ENCODE peak calls at places on chromosomes 4 and X, in six cellular contexts. G, R, P, H, Q and V are unnamed samples.

GRCh38 chr4:172042714-172043114 is 229.5 kb downstream of the GALNTL6 start:
- DNase-seq in G (no peak), R (peak; percentile 7), P (no peak), H (no peak), Q (peak; percentile 39), V (no peak)

GRCh38 chrX:19628006-19628575 is 112.8 kb upstream of the MAP3K15 start:
- DNase-seq in G (no peak), R (no peak), P (no peak), H (no peak), Q (no peak), V (no peak)

GRCh38 chr4:25253072-25253447 is 19.2 kb downstream of the PI4K2B start:
- DNase-seq in G (no peak), R (no peak), P (no peak), H (no peak), Q (no peak), V (no peak)

GRCh38 chrX:149074429-149074828 is 430.7 kb downstream of the IDS start:
- DNase-seq in G (no peak), R (no peak), P (no peak), H (peak; percentile 7), Q (no peak), V (no peak)

GRCh38 chr4:6200011-6200921 is at the start of gene JAKMIP1:
- DNase-seq in G (peak; percentile 98), R (peak; percentile 25), P (peak; percentile 95), H (no peak), Q (peak; percentile 84), V (peak; percentile 91)

GRCh38 chr4:21726255-21726815 is 222.2 kb downstream of the KCNIP4 start:
- DNase-seq in G (no peak), R (no peak), P (no peak), H (no peak), Q (no peak), V (no peak)

GRCh38 chr4:136864580-136865185 is 667.6 kb downstream of the PCDH18 start:
- DNase-seq in G (no peak), R (peak; percentile 32), P (peak; percentile 1), H (peak; percentile 24), Q (peak; percentile 57), V (no peak)

GRCh38 chr4:10454726-10455125 is 2.5 kb downstream of the ZNF518B start:
- DNase-seq in G (no peak), R (no peak), P (no peak), H (no peak), Q (peak; percentile 20), V (no peak)

GRCh38 chrX:21493226-21493850 is 119.1 kb downstream of the CNKSR2 start:
- DNase-seq in G (no peak), R (no peak), P (no peak), H (no peak), Q (no peak), V (no peak)

DNA sequence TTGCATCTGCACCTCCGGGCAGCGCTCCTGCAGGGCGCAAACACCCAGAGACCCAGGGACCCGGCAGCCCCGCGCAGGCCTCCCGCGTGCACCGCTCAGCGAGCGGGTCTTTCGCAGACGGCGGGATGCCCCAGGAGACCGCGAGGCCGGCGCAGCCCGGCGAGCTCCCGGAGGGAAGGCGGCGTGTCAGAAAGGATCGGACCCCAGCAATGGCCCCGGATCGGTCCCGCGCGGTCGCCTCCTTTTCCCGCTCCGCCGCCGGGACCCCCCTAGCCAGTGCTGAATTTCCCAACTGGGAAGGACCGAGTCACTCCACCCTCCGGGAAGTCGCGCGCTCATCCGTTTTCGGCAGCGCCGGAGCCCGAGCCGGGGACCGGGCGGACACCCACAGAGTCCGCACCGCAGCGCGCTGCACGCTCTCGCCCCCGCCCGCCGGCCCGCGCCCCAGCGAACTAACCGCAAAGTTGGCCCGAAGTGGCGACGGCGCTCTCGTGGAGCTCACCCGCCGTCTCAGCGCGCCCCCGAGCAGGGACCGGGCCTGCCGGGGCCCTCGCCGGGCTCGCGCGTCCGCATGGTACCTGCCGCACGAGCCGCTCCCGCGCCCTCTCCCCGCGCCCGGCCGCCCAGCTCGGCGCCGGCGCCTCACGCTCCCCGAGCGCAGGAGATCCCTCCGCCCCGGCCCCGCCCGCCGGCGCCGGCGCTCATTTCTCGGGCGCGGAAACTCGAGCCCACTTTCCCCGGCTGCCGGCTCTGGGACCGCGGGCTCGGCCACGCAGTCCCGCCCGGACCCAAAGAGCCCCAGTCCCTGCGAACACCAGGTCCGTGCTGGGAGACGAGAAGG is at the start of gene FAT1:
- DNase-seq in G (peak; percentile 77), R (peak; percentile 38), P (peak; percentile 15), H (no peak), Q (peak; percentile 82), V (no peak)
- TF ChIP-seq TAF1 in G (peak; percentile 22), R (peak; percentile 49), P (no peak), H (no peak), Q (peak; percentile 62), V (no peak)

GRCh38 chr4:574346-575161 is 1.5 kb downstream of the TMEM271 start:
- DNase-seq in G (peak; percentile 57), R (no peak), P (no peak), H (no peak), Q (no peak), V (no peak)
- TF ChIP-seq POLR2A in G (no peak), R (no peak), P (no peak), H (no peak), Q (no peak), V (no peak)

GRCh38 chrX:80486299-80486698 is 66.1 kb downstream of the TENT5D start:
- DNase-seq in G (no peak), R (no peak), P (no peak), H (no peak), Q (no peak), V (no peak)
- TF ChIP-seq POLR2AphosphoS5 in G (no peak), R (no peak), P (no peak), H (no peak), Q (no peak), V (no peak)

DNA sequence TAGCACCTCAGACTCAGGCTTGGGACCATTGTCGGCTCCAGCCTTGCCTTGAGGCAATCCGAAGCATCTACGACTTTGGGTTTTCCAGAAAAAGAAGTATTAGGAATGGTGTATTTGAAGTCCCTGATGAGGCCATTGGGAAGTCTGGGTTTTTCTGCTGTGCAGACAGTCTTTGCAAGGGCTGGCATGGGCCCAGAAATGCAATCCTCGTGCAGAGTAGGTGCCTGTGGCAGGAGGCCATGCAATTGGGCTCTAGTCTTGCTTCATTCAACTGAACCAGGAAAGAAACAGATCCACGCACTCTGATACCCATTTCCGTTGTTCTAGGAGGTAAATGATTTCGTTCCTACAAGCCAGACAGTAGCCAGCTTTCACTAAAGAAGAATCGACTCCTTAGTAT is 12.4 kb downstream of the ZFP92 start:
- DNase-seq in G (no peak), R (no peak), P (no peak), H (no peak), Q (no peak), V (no peak)
- TF ChIP-seq TAF1 in G (no peak), R (no peak), P (no peak), H (no peak), Q (no peak), V (no peak)

GRCh38 chrX:54808605-54809483 is 1.3 kb downstream of the MAGED2 start:
- DNase-seq in G (peak; percentile 90), R (peak; percentile 92), P (peak; percentile 77), H (peak; percentile 92), Q (peak; percentile 92), V (peak; percentile 78)
- TF ChIP-seq POLR2A in G (no peak), R (peak; percentile 42), P (no peak), H (peak; percentile 59), Q (no peak), V (no peak)

DNA sequence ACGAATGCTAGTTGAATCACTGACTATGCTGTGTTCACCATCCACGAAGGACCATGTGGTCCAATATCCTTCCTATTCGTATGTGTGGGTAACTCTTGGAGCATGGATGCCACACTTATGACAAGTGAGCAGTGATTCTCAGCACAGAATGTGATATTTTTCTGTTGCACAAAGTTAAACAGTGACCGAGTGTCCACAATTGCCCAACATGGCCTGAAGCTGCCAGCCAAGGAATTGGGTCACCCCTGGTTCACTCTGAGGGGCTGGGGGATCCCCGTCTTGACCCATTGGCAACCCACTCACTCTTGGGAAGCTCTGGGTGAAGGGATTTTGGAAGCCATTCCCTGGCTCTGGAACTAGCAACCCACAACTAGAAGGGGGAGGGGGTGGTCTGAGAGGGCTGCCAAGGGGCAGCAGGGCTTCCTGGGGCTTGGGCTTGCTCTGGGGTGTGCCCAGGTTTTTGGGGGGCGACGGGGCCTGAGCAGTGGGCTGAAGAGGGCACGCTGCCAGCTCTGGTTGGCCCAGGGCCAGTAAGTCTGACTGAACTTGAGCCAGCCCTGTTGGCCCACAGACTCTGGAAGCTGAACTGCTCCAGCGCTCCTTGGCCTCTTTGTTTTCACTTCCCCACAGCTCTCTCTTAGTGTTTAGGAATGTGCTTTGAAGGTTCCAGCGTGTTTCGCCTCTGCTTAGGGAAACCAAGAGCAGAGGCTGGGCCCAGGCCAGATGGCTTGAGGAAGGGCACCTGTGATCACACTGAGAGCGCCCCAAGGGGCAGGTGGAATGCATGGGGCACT is 43.1 kb upstream of the BCOR start:
- DNase-seq in G (no peak), R (peak; percentile 56), P (no peak), H (no peak), Q (no peak), V (no peak)
- TF ChIP-seq POLR2AphosphoS5 in G (no peak), R (no peak), P (no peak), H (no peak), Q (no peak), V (no peak)

GRCh38 chr4:186725422-186726149 is 1.9 kb upstream of the FAT1 start:
- DNase-seq in G (peak; percentile 78), R (peak; percentile 68), P (peak; percentile 7), H (no peak), Q (peak; percentile 82), V (no peak)
- TF ChIP-seq TAF1 in G (no peak), R (no peak), P (no peak), H (no peak), Q (no peak), V (no peak)

GRCh38 chr4:2965262-2965661 is 1.9 kb downstream of the GRK4 start:
- DNase-seq in G (no peak), R (no peak), P (no peak), H (no peak), Q (no peak), V (no peak)

GRCh38 chr4:2964077-2964471 is 703 bp downstream of the GRK4 start:
- DNase-seq in G (no peak), R (no peak), P (no peak), H (no peak), Q (peak; percentile 33), V (no peak)

GRCh38 chr4:2962614-2963184 is 507 bp downstream of the NOP14 start:
- DNase-seq in G (peak; percentile 78), R (peak; percentile 12), P (no peak), H (no peak), Q (peak; percentile 73), V (no peak)

GRCh38 chr4:2962099-2962455 is 1.1 kb downstream of the NOP14 start:
- DNase-seq in G (no peak), R (no peak), P (no peak), H (no peak), Q (peak; percentile 56), V (no peak)

GRCh38 chr4:2963185-2964076 is at the start of the genes GRK4 and NOP14:
- DNase-seq in G (peak; percentile 93), R (peak; percentile 94), P (peak; percentile 98), H (peak; percentile 92), Q (peak; percentile 99), V (peak; percentile 95)
- TF ChIP-seq POLR2A in G (no peak), R (no peak), P (peak; percentile 82), H (peak; percentile 90), Q (peak; percentile 88), V (peak; percentile 91)